ENCODE peak calls at places on chromosomes 13 and 19, in four cellular contexts. N is left colon, A is GOT3, T is mesendoderm. S is an unnamed sample.

GRCh38 chr13:75870397-75870801 is 234.3 kb downstream of the LMO7 start:
- DNase-seq in T (no peak), A (no peak), N (no peak), S (peak)

GRCh38 chr13:25181597-25181996 is 9.5 kb upstream of the AMER2 start:
- DNase-seq in T (no peak), N (no peak), A (no peak), S (no peak)

GRCh38 chr13:29434217-29434940 is 161.1 kb downstream of the SLC7A1 start:
- DNase-seq in A (no peak), T (no peak), N (no peak), S (no peak)

GRCh38 chr19:16621165-16621800 is 6.7 kb downstream of the MED26 start:
- DNase-seq in T (no peak), A (no peak), N (no peak), S (no peak)

GRCh38 chr13:110799246-110800236 is 86.0 kb downstream of the ING1 start:
- DNase-seq in A (peak), T (no peak), N (no peak), S (no peak)

GRCh38 chr13:92346046-92346445 is 880.6 kb upstream of the GPC6 start:
- DNase-seq in N (no peak), A (no peak), T (peak), S (peak)

GRCh38 chr19:44602071-44602470 is 11.3 kb upstream of the IGSF23 start:
- DNase-seq in N (peak), A (no peak), T (no peak), S (no peak)

GRCh38 chr19:14555918-14556661 is 15.8 kb downstream of the NDUFB7 start:
- DNase-seq in N (no peak), T (no peak), A (no peak), S (no peak)

GRCh38 chr13:35499131-35500051 is 22.9 kb upstream of the MAB21L1 start:
- DNase-seq in A (no peak), T (no peak), N (no peak), S (peak)

GRCh38 chr13:23384111-23384510 is 49.4 kb downstream of the SACS start:
- DNase-seq in A (no peak), T (no peak), N (no peak), S (no peak)

GRCh38 chr13:39509616-39510015 is 93.4 kb downstream of the LHFPL6 start:
- DNase-seq in N (no peak), T (no peak), A (no peak), S (no peak)

GRCh38 chr13:44908266-44908665 is 81.0 kb downstream of the NUFIP1 start:
- DNase-seq in T (no peak), N (no peak), A (no peak), S (no peak)

GRCh38 chr13:57601536-57601935 is 30.0 kb upstream of the PCDH17 start:
- DNase-seq in T (peak), A (no peak), N (no peak), S (peak)

GRCh38 chr19:7792286-7792685 is 29.2 kb downstream of the CLEC4M start:
- DNase-seq in T (no peak), N (no peak), A (no peak), S (no peak)

GRCh38 chr19:55255618-55256423 is 3.0 kb downstream of the PPP6R1 start:
- DNase-seq in T (no peak), A (no peak), N (peak), S (no peak)

GRCh38 chr19:38975861-38976271 is 324 bp upstream of the FBXO17 start:
- DNase-seq in A (no peak), N (no peak), T (peak), S (peak)

GRCh38 chr19:8087876-8088275 is 35.3 kb downstream of the CCL25 start:
- DNase-seq in T (no peak), A (no peak), N (no peak), S (no peak)

GRCh38 chr19:33005440-33005839 is 33.4 kb downstream of the FAAP24 start:
- DNase-seq in T (peak), N (no peak), A (no peak), S (no peak)

GRCh38 chr13:91368676-91369425 is 21.4 kb downstream of the MIR17HG start:
- DNase-seq in N (no peak), A (no peak), T (no peak), S (no peak)

GRCh38 chr13:66659291-66660012 is 570.7 kb downstream of the PCDH9 start:
- DNase-seq in T (no peak), N (no peak), A (no peak), S (no peak)

S was measured in neural progenitor cell.